ENCODE peak calls at places on chromosomes 4 and X, in ten cellular contexts. B, H, U, P, R, Q, Z, W, D and G are unnamed samples.

GRCh38 chr4:168800926-168801325 is 209.1 kb downstream of the CBR4 start:
- DNase-seq in B (no peak), H (no peak), U (no peak), P (no peak), R (no peak), Q (no peak), Z (no peak), W (no peak), D (no peak), G (no peak)

GRCh38 chr4:80587861-80588385 is 252.4 kb downstream of the CFAP299 start:
- DNase-seq in B (no peak), H (no peak), U (no peak), P (no peak), R (no peak), Q (no peak), Z (no peak), W (no peak), D (no peak), G (no peak)

GRCh38 chrX:29941292-29941691 is 274.1 kb upstream of the MAGEB2 start:
- DNase-seq in B (no peak), H (no peak), U (no peak), P (no peak), R (peak; percentile 45), Q (no peak), Z (no peak), W (peak; percentile 33), D (no peak), G (no peak)

GRCh38 chr4:182192511-182193181 is 50.6 kb upstream of the TENM3 start:
- DNase-seq in B (no peak), H (no peak), U (no peak), P (no peak), R (no peak), Q (no peak), Z (no peak), W (no peak), D (no peak), G (no peak)

GRCh38 chr4:11471613-11472012 is 42.9 kb upstream of the HS3ST1 start:
- DNase-seq in B (no peak), H (no peak), U (no peak), P (no peak), R (no peak), Q (peak; percentile 34), Z (no peak), W (no peak), D (peak; percentile 35), G (no peak)

GRCh38 chr4:89270792-89271191 is 36.8 kb downstream of the GPRIN3 start:
- DNase-seq in B (no peak), H (no peak), U (no peak), P (no peak), R (no peak), Q (no peak), Z (no peak), W (no peak), D (no peak), G (no peak)

GRCh38 chr4:8121236-8122015 is 37.2 kb downstream of the ABLIM2 start:
- DNase-seq in B (no peak), H (no peak), U (no peak), P (no peak), R (no peak), Q (no peak), Z (no peak), W (no peak), D (no peak), G (no peak)

GRCh38 chr4:149522031-149522430 is 293.6 kb downstream of the IQCM start:
- DNase-seq in B (no peak), H (no peak), U (no peak), P (no peak), R (no peak), Q (no peak), Z (no peak), W (no peak), D (no peak), G (no peak)

GRCh38 chr4:14184265-14184664 is 556.7 kb upstream of the BOD1L1 start:
- DNase-seq in B (no peak), H (no peak), U (peak; percentile 50), P (no peak), R (no peak), Q (no peak), Z (peak; percentile 48), W (no peak), D (no peak), G (no peak)

GRCh38 chr4:11165052-11165451 is 263.6 kb downstream of the HS3ST1 start:
- DNase-seq in B (no peak), H (no peak), U (no peak), P (no peak), R (no peak), Q (no peak), Z (no peak), W (no peak), D (no peak), G (no peak)

GRCh38 chr4:9898596-9899345 is 117.3 kb downstream of the DRD5 start:
- DNase-seq in B (peak; percentile 32), H (peak; percentile 31), U (no peak), P (peak; percentile 39), R (peak; percentile 52), Q (peak; percentile 44), Z (peak; percentile 69), W (peak; percentile 79), D (peak; percentile 40), G (peak; percentile 78)

GRCh38 chrX:20857746-20858145 is 516.5 kb upstream of the CNKSR2 start:
- DNase-seq in B (no peak), H (peak; percentile 4), U (no peak), P (peak; percentile 5), R (no peak), Q (no peak), Z (no peak), W (no peak), D (no peak), G (no peak)

GRCh38 chr4:41221850-41222249 is 7.5 kb upstream of the APBB2 start:
- DNase-seq in B (no peak), H (no peak), U (no peak), P (no peak), R (no peak), Q (no peak), Z (no peak), W (no peak), D (no peak), G (no peak)

GRCh38 chrX:153643431-153644351 is 3.3 kb upstream of the DUSP9 start:
- DNase-seq in B (no peak), H (peak; percentile 43), U (no peak), P (no peak), R (no peak), Q (no peak), Z (no peak), W (peak; percentile 51), D (peak; percentile 12), G (peak; percentile 51)

GRCh38 chr4:2417196-2417764 is 1.2 kb downstream of the ZFYVE28 start:
- DNase-seq in B (peak; percentile 51), H (no peak), U (no peak), P (no peak), R (no peak), Q (no peak), Z (peak; percentile 30), W (peak; percentile 43), D (no peak), G (no peak)

GRCh38 chr4:2416564-2417195 is 1.8 kb downstream of the ZFYVE28 start:
- DNase-seq in B (peak; percentile 47), H (no peak), U (no peak), P (no peak), R (no peak), Q (no peak), Z (peak; percentile 27), W (peak; percentile 22), D (peak; percentile 70), G (peak; percentile 35)

GRCh38 chr4:2419814-2420213 is 1.1 kb downstream of the CFAP99 start:
- DNase-seq in B (no peak), H (no peak), U (no peak), P (no peak), R (no peak), Q (peak; percentile 48), Z (no peak), W (no peak), D (no peak), G (no peak)

GRCh38 chr4:2417765-2418651 is at the start of gene ZFYVE28:
- DNase-seq in B (peak; percentile 49), H (peak; percentile 55), U (no peak), P (no peak), R (no peak), Q (no peak), Z (no peak), W (no peak), D (peak; percentile 34), G (peak; percentile 36)

GRCh38 chr4:2418652-2419571 is at the start of gene CFAP99:
- DNase-seq in B (peak; percentile 98), H (peak; percentile 92), U (peak; percentile 64), P (peak; percentile 88), R (peak; percentile 93), Q (peak; percentile 98), Z (peak; percentile 98), W (peak; percentile 98), D (peak; percentile 99), G (peak; percentile 99)
- TF ChIP-seq CTCF in B (no peak), H (no peak), U (peak; percentile 6), P (peak; percentile 13), R (peak; percentile 4), Q (peak; percentile 9), Z (no peak), W (no peak), D (no peak), G (peak; percentile 18)

GRCh38 chr4:71229477-71230257 is 109.2 kb upstream of the SLC4A4 start:
- DNase-seq in B (peak; percentile 40), H (peak; percentile 31), U (no peak), P (peak; percentile 25), R (peak; percentile 43), Q (peak; percentile 42), Z (peak; percentile 16), W (peak; percentile 77), D (peak; percentile 41), G (peak; percentile 37)
- TF ChIP-seq CTCF in B (peak; percentile 61), H (peak; percentile 58), U (peak; percentile 80), P (peak; percentile 73), R (peak; percentile 85), Q (peak; percentile 13), Z (peak; percentile 53), W (peak; percentile 80), D (peak; percentile 59), G (peak; percentile 75)

GRCh38 chr4:6172093-6172926 is 28.0 kb downstream of the JAKMIP1 start:
- DNase-seq in B (no peak), H (no peak), U (no peak), P (no peak), R (no peak), Q (no peak), Z (no peak), W (no peak), D (no peak), G (no peak)

GRCh38 chr4:6172927-6173200 is 27.5 kb downstream of the JAKMIP1 start:
- DNase-seq in B (no peak), H (no peak), U (no peak), P (no peak), R (no peak), Q (no peak), Z (no peak), W (no peak), D (no peak), G (no peak)

GRCh38 chr4:6165766-6166165 is 34.6 kb downstream of the JAKMIP1 start:
- DNase-seq in B (no peak), H (no peak), U (no peak), P (no peak), R (no peak), Q (no peak), Z (no peak), W (no peak), D (no peak), G (no peak)

GRCh38 chr4:6169239-6169638 is 31.1 kb downstream of the JAKMIP1 start:
- DNase-seq in B (no peak), H (no peak), U (no peak), P (no peak), R (no peak), Q (no peak), Z (no peak), W (no peak), D (no peak), G (no peak)
- TF ChIP-seq CTCF in B (no peak), H (no peak), U (no peak), P (no peak), R (no peak), Q (no peak), Z (no peak), W (no peak), D (no peak), G (peak; percentile 19)

GRCh38 chrX:150205011-150205410 is 158.1 kb upstream of the MAMLD1 start:
- DNase-seq in B (no peak), H (peak; percentile 14), U (no peak), P (no peak), R (no peak), Q (peak; percentile 40), Z (no peak), W (no peak), D (no peak), G (no peak)
- TF ChIP-seq CTCF in B (no peak), H (peak; percentile 13), U (peak; percentile 4), P (no peak), R (peak; percentile 18), Q (no peak), Z (no peak), W (no peak), D (no peak), G (no peak)